ENCODE peak calls at places on chromosomes 5 and 9, in nine cellular contexts. One of them, this sample, is unnamed.

GRCh38 chr9:133108794-133109641 is 12.0 kb downstream of the RALGDS start:
- DNase-seq in WERI-Rb-1: no peak
- DNase-seq in fibroblast of lung: no peak
- DNase-seq in ELR: no peak
- DNase-seq in activated naive CD4-positive, alpha-beta T cell treated with anti-CD3 and anti-CD28 coated beads, Interleukin-2, amount 50 U/mL, for 16 hours: no peak
- DNase-seq in NCI-H1930: no peak
- DNase-seq in mucosa of descending colon: peak
- DNase-seq in CD4-positive, CD25-positive, alpha-beta regulatory T cell: no peak
- DNase-seq in ACHN: no peak
- DNase-seq in this sample: no peak

GRCh38 chr9:136588663-136589464 is 43.0 kb upstream of the NOTCH1 start:
- DNase-seq in WERI-Rb-1: peak
- DNase-seq in fibroblast of lung: no peak
- DNase-seq in ELR: no peak
- DNase-seq in activated naive CD4-positive, alpha-beta T cell treated with anti-CD3 and anti-CD28 coated beads, Interleukin-2, amount 50 U/mL, for 16 hours: no peak
- DNase-seq in NCI-H1930: no peak
- DNase-seq in mucosa of descending colon: peak
- DNase-seq in CD4-positive, CD25-positive, alpha-beta regulatory T cell: no peak
- DNase-seq in ACHN: no peak
- DNase-seq in this sample: no peak

GRCh38 chr5:2756211-2756746 is 4.8 kb upstream of the IRX2 start:
- DNase-seq in WERI-Rb-1: peak
- DNase-seq in fibroblast of lung: peak
- DNase-seq in ELR: peak
- DNase-seq in activated naive CD4-positive, alpha-beta T cell treated with anti-CD3 and anti-CD28 coated beads, Interleukin-2, amount 50 U/mL, for 16 hours: no peak
- DNase-seq in NCI-H1930: no peak
- DNase-seq in mucosa of descending colon: no peak
- DNase-seq in CD4-positive, CD25-positive, alpha-beta regulatory T cell: no peak
- DNase-seq in ACHN: peak
- DNase-seq in this sample: no peak

GRCh38 chr9:34809504-34810186 is 99.7 kb upstream of the CCL21 start:
- DNase-seq in WERI-Rb-1: no peak
- DNase-seq in fibroblast of lung: peak
- DNase-seq in ELR: peak
- DNase-seq in activated naive CD4-positive, alpha-beta T cell treated with anti-CD3 and anti-CD28 coated beads, Interleukin-2, amount 50 U/mL, for 16 hours: no peak
- DNase-seq in NCI-H1930: peak
- DNase-seq in mucosa of descending colon: no peak
- DNase-seq in CD4-positive, CD25-positive, alpha-beta regulatory T cell: no peak
- DNase-seq in ACHN: no peak
- DNase-seq in this sample: no peak

GRCh38 chr9:123011878-123012528 is 21.5 kb upstream of the GPR21 start:
- DNase-seq in WERI-Rb-1: no peak
- DNase-seq in fibroblast of lung: peak
- DNase-seq in ELR: no peak
- DNase-seq in activated naive CD4-positive, alpha-beta T cell treated with anti-CD3 and anti-CD28 coated beads, Interleukin-2, amount 50 U/mL, for 16 hours: no peak
- DNase-seq in NCI-H1930: no peak
- DNase-seq in mucosa of descending colon: no peak
- DNase-seq in CD4-positive, CD25-positive, alpha-beta regulatory T cell: no peak
- DNase-seq in ACHN: no peak
- DNase-seq in this sample: no peak

GRCh38 chr5:160923927-160924705 is 72.1 kb upstream of the ATP10B start:
- DNase-seq in WERI-Rb-1: no peak
- DNase-seq in fibroblast of lung: no peak
- DNase-seq in ELR: no peak
- DNase-seq in activated naive CD4-positive, alpha-beta T cell treated with anti-CD3 and anti-CD28 coated beads, Interleukin-2, amount 50 U/mL, for 16 hours: no peak
- DNase-seq in NCI-H1930: no peak
- DNase-seq in mucosa of descending colon: no peak
- DNase-seq in CD4-positive, CD25-positive, alpha-beta regulatory T cell: no peak
- DNase-seq in ACHN: no peak
- DNase-seq in this sample: no peak

GRCh38 chr5:139658928-139659667 is 10.9 kb downstream of the CXXC5 start:
- DNase-seq in WERI-Rb-1: peak
- DNase-seq in fibroblast of lung: peak
- DNase-seq in ELR: peak
- DNase-seq in activated naive CD4-positive, alpha-beta T cell treated with anti-CD3 and anti-CD28 coated beads, Interleukin-2, amount 50 U/mL, for 16 hours: no peak
- DNase-seq in NCI-H1930: no peak
- DNase-seq in mucosa of descending colon: peak
- DNase-seq in CD4-positive, CD25-positive, alpha-beta regulatory T cell: no peak
- DNase-seq in ACHN: peak
- DNase-seq in this sample: peak

GRCh38 chr9:136665704-136666363 is 3.1 kb downstream of the EGFL7 start:
- DNase-seq in WERI-Rb-1: no peak
- DNase-seq in fibroblast of lung: no peak
- DNase-seq in ELR: no peak
- DNase-seq in activated naive CD4-positive, alpha-beta T cell treated with anti-CD3 and anti-CD28 coated beads, Interleukin-2, amount 50 U/mL, for 16 hours: peak
- DNase-seq in NCI-H1930: no peak
- DNase-seq in mucosa of descending colon: no peak
- DNase-seq in CD4-positive, CD25-positive, alpha-beta regulatory T cell: no peak
- DNase-seq in ACHN: peak
- DNase-seq in this sample: peak

GRCh38 chr9:123611228-123611627 is 255.2 kb downstream of the CRB2 start:
- DNase-seq in WERI-Rb-1: no peak
- DNase-seq in fibroblast of lung: peak
- DNase-seq in ELR: no peak
- DNase-seq in activated naive CD4-positive, alpha-beta T cell treated with anti-CD3 and anti-CD28 coated beads, Interleukin-2, amount 50 U/mL, for 16 hours: no peak
- DNase-seq in NCI-H1930: no peak
- DNase-seq in mucosa of descending colon: no peak
- DNase-seq in CD4-positive, CD25-positive, alpha-beta regulatory T cell: no peak
- DNase-seq in ACHN: no peak
- DNase-seq in this sample: no peak

GRCh38 chr9:16132513-16132912 is 579.7 kb downstream of the CCDC171 start:
- DNase-seq in WERI-Rb-1: no peak
- DNase-seq in fibroblast of lung: no peak
- DNase-seq in ELR: peak
- DNase-seq in activated naive CD4-positive, alpha-beta T cell treated with anti-CD3 and anti-CD28 coated beads, Interleukin-2, amount 50 U/mL, for 16 hours: no peak
- DNase-seq in NCI-H1930: no peak
- DNase-seq in mucosa of descending colon: no peak
- DNase-seq in CD4-positive, CD25-positive, alpha-beta regulatory T cell: no peak
- DNase-seq in ACHN: no peak
- DNase-seq in this sample: no peak

GRCh38 chr9:70462300-70462699 is 47.8 kb upstream of the KLF9 start:
- DNase-seq in WERI-Rb-1: no peak
- DNase-seq in fibroblast of lung: peak
- DNase-seq in ELR: no peak
- DNase-seq in activated naive CD4-positive, alpha-beta T cell treated with anti-CD3 and anti-CD28 coated beads, Interleukin-2, amount 50 U/mL, for 16 hours: no peak
- DNase-seq in NCI-H1930: no peak
- DNase-seq in mucosa of descending colon: no peak
- DNase-seq in CD4-positive, CD25-positive, alpha-beta regulatory T cell: no peak
- DNase-seq in ACHN: no peak
- DNase-seq in this sample: no peak

GRCh38 chr9:112861638-112862555 is 28.8 kb downstream of the SLC46A2 start:
- DNase-seq in WERI-Rb-1: no peak
- DNase-seq in fibroblast of lung: peak
- DNase-seq in ELR: peak
- DNase-seq in activated naive CD4-positive, alpha-beta T cell treated with anti-CD3 and anti-CD28 coated beads, Interleukin-2, amount 50 U/mL, for 16 hours: no peak
- DNase-seq in NCI-H1930: no peak
- DNase-seq in mucosa of descending colon: no peak
- DNase-seq in CD4-positive, CD25-positive, alpha-beta regulatory T cell: no peak
- DNase-seq in ACHN: no peak
- DNase-seq in this sample: no peak

GRCh38 chr9:87827341-87827740 is 55.3 kb upstream of the SPATA31E1 start:
- DNase-seq in WERI-Rb-1: no peak
- DNase-seq in fibroblast of lung: no peak
- DNase-seq in ELR: peak
- DNase-seq in activated naive CD4-positive, alpha-beta T cell treated with anti-CD3 and anti-CD28 coated beads, Interleukin-2, amount 50 U/mL, for 16 hours: no peak
- DNase-seq in NCI-H1930: no peak
- DNase-seq in mucosa of descending colon: no peak
- DNase-seq in CD4-positive, CD25-positive, alpha-beta regulatory T cell: no peak
- DNase-seq in ACHN: no peak
- DNase-seq in this sample: no peak

GRCh38 chr9:137467161-137467581 is 8.0 kb upstream of the NSMF start:
- DNase-seq in WERI-Rb-1: no peak
- DNase-seq in fibroblast of lung: no peak
- DNase-seq in ELR: no peak
- DNase-seq in activated naive CD4-positive, alpha-beta T cell treated with anti-CD3 and anti-CD28 coated beads, Interleukin-2, amount 50 U/mL, for 16 hours: no peak
- DNase-seq in NCI-H1930: no peak
- DNase-seq in mucosa of descending colon: peak
- DNase-seq in CD4-positive, CD25-positive, alpha-beta regulatory T cell: no peak
- DNase-seq in ACHN: no peak
- DNase-seq in this sample: no peak

GRCh38 chr5:61582421-61582820 is 250.4 kb downstream of the ZSWIM6 start:
- DNase-seq in WERI-Rb-1: no peak
- DNase-seq in fibroblast of lung: no peak
- DNase-seq in ELR: no peak
- DNase-seq in activated naive CD4-positive, alpha-beta T cell treated with anti-CD3 and anti-CD28 coated beads, Interleukin-2, amount 50 U/mL, for 16 hours: no peak
- DNase-seq in NCI-H1930: no peak
- DNase-seq in mucosa of descending colon: no peak
- DNase-seq in CD4-positive, CD25-positive, alpha-beta regulatory T cell: no peak
- DNase-seq in ACHN: no peak
- DNase-seq in this sample: no peak

GRCh38 chr9:123568691-123569342 is 212.8 kb downstream of the CRB2 start:
- DNase-seq in WERI-Rb-1: no peak
- DNase-seq in fibroblast of lung: peak
- DNase-seq in ELR: no peak
- DNase-seq in activated naive CD4-positive, alpha-beta T cell treated with anti-CD3 and anti-CD28 coated beads, Interleukin-2, amount 50 U/mL, for 16 hours: no peak
- DNase-seq in NCI-H1930: no peak
- DNase-seq in mucosa of descending colon: no peak
- DNase-seq in CD4-positive, CD25-positive, alpha-beta regulatory T cell: no peak
- DNase-seq in ACHN: no peak
- DNase-seq in this sample: no peak

GRCh38 chr5:141783599-141784296 is 94.5 kb downstream of the PCDH1 start:
- DNase-seq in WERI-Rb-1: peak
- DNase-seq in fibroblast of lung: no peak
- DNase-seq in ELR: peak
- DNase-seq in activated naive CD4-positive, alpha-beta T cell treated with anti-CD3 and anti-CD28 coated beads, Interleukin-2, amount 50 U/mL, for 16 hours: no peak
- DNase-seq in NCI-H1930: no peak
- DNase-seq in mucosa of descending colon: no peak
- DNase-seq in CD4-positive, CD25-positive, alpha-beta regulatory T cell: no peak
- DNase-seq in ACHN: peak
- DNase-seq in this sample: no peak

GRCh38 chr9:107438211-107439030 is 51.1 kb downstream of the KLF4 start:
- DNase-seq in WERI-Rb-1: no peak
- DNase-seq in fibroblast of lung: no peak
- DNase-seq in ELR: peak
- DNase-seq in activated naive CD4-positive, alpha-beta T cell treated with anti-CD3 and anti-CD28 coated beads, Interleukin-2, amount 50 U/mL, for 16 hours: no peak
- DNase-seq in NCI-H1930: no peak
- DNase-seq in mucosa of descending colon: no peak
- DNase-seq in CD4-positive, CD25-positive, alpha-beta regulatory T cell: no peak
- DNase-seq in ACHN: no peak
- DNase-seq in this sample: no peak

GRCh38 chr5:166883016-166883415 is 1408.4 kb upstream of the WWC1 start:
- DNase-seq in WERI-Rb-1: no peak
- DNase-seq in fibroblast of lung: peak
- DNase-seq in ELR: peak
- DNase-seq in activated naive CD4-positive, alpha-beta T cell treated with anti-CD3 and anti-CD28 coated beads, Interleukin-2, amount 50 U/mL, for 16 hours: no peak
- DNase-seq in NCI-H1930: no peak
- DNase-seq in mucosa of descending colon: no peak
- DNase-seq in CD4-positive, CD25-positive, alpha-beta regulatory T cell: no peak
- DNase-seq in ACHN: peak
- DNase-seq in this sample: peak

GRCh38 chr5:133612021-133612860 is at the start of gene FSTL4:
- DNase-seq in WERI-Rb-1: peak
- DNase-seq in fibroblast of lung: no peak
- DNase-seq in ELR: no peak
- DNase-seq in activated naive CD4-positive, alpha-beta T cell treated with anti-CD3 and anti-CD28 coated beads, Interleukin-2, amount 50 U/mL, for 16 hours: peak
- DNase-seq in NCI-H1930: peak
- DNase-seq in mucosa of descending colon: peak
- DNase-seq in CD4-positive, CD25-positive, alpha-beta regulatory T cell: no peak
- DNase-seq in ACHN: no peak
- DNase-seq in this sample: no peak

GRCh38 chr9:13432914-13433313 is 153.4 kb upstream of the MPDZ start:
- DNase-seq in WERI-Rb-1: no peak
- DNase-seq in fibroblast of lung: no peak
- DNase-seq in ELR: peak
- DNase-seq in activated naive CD4-positive, alpha-beta T cell treated with anti-CD3 and anti-CD28 coated beads, Interleukin-2, amount 50 U/mL, for 16 hours: no peak
- DNase-seq in NCI-H1930: no peak
- DNase-seq in mucosa of descending colon: no peak
- DNase-seq in CD4-positive, CD25-positive, alpha-beta regulatory T cell: no peak
- DNase-seq in ACHN: no peak
- DNase-seq in this sample: no peak

GRCh38 chr5:9903806-9904205 is 273.7 kb upstream of the TAS2R1 start:
- DNase-seq in WERI-Rb-1: no peak
- DNase-seq in fibroblast of lung: peak
- DNase-seq in ELR: peak
- DNase-seq in activated naive CD4-positive, alpha-beta T cell treated with anti-CD3 and anti-CD28 coated beads, Interleukin-2, amount 50 U/mL, for 16 hours: no peak
- DNase-seq in NCI-H1930: no peak
- DNase-seq in mucosa of descending colon: no peak
- DNase-seq in CD4-positive, CD25-positive, alpha-beta regulatory T cell: no peak
- DNase-seq in ACHN: no peak
- DNase-seq in this sample: no peak

GRCh38 chr5:147558826-147559225 is 49.0 kb upstream of the DPYSL3 start:
- DNase-seq in WERI-Rb-1: peak
- DNase-seq in fibroblast of lung: peak
- DNase-seq in ELR: peak
- DNase-seq in activated naive CD4-positive, alpha-beta T cell treated with anti-CD3 and anti-CD28 coated beads, Interleukin-2, amount 50 U/mL, for 16 hours: no peak
- DNase-seq in NCI-H1930: peak
- DNase-seq in mucosa of descending colon: no peak
- DNase-seq in CD4-positive, CD25-positive, alpha-beta regulatory T cell: no peak
- DNase-seq in ACHN: peak
- DNase-seq in this sample: peak

GRCh38 chr5:150662731-150663516 is 1.9 kb downstream of the MYOZ3 start:
- DNase-seq in WERI-Rb-1: no peak
- DNase-seq in fibroblast of lung: no peak
- DNase-seq in ELR: no peak
- DNase-seq in activated naive CD4-positive, alpha-beta T cell treated with anti-CD3 and anti-CD28 coated beads, Interleukin-2, amount 50 U/mL, for 16 hours: no peak
- DNase-seq in NCI-H1930: no peak
- DNase-seq in mucosa of descending colon: no peak
- DNase-seq in CD4-positive, CD25-positive, alpha-beta regulatory T cell: no peak
- DNase-seq in ACHN: no peak
- DNase-seq in this sample: no peak

GRCh38 chr5:147887026-147887627 is 8.6 kb downstream of the SCGB3A2 start:
- DNase-seq in WERI-Rb-1: no peak
- DNase-seq in fibroblast of lung: peak
- DNase-seq in ELR: peak
- DNase-seq in activated naive CD4-positive, alpha-beta T cell treated with anti-CD3 and anti-CD28 coated beads, Interleukin-2, amount 50 U/mL, for 16 hours: no peak
- DNase-seq in NCI-H1930: no peak
- DNase-seq in mucosa of descending colon: no peak
- DNase-seq in CD4-positive, CD25-positive, alpha-beta regulatory T cell: no peak
- DNase-seq in ACHN: peak
- DNase-seq in this sample: no peak

GRCh38 chr5:2096827-2097226 is 214.1 kb upstream of the IRX4 start:
- DNase-seq in WERI-Rb-1: no peak
- DNase-seq in fibroblast of lung: no peak
- DNase-seq in ELR: no peak
- DNase-seq in activated naive CD4-positive, alpha-beta T cell treated with anti-CD3 and anti-CD28 coated beads, Interleukin-2, amount 50 U/mL, for 16 hours: no peak
- DNase-seq in NCI-H1930: no peak
- DNase-seq in mucosa of descending colon: no peak
- DNase-seq in CD4-positive, CD25-positive, alpha-beta regulatory T cell: no peak
- DNase-seq in ACHN: no peak
- DNase-seq in this sample: no peak

GRCh38 chr5:472076-472655 is 29.2 kb downstream of the EXOC3 start:
- DNase-seq in WERI-Rb-1: peak
- DNase-seq in fibroblast of lung: no peak
- DNase-seq in ELR: peak
- DNase-seq in activated naive CD4-positive, alpha-beta T cell treated with anti-CD3 and anti-CD28 coated beads, Interleukin-2, amount 50 U/mL, for 16 hours: no peak
- DNase-seq in NCI-H1930: no peak
- DNase-seq in mucosa of descending colon: peak
- DNase-seq in CD4-positive, CD25-positive, alpha-beta regulatory T cell: no peak
- DNase-seq in ACHN: no peak
- DNase-seq in this sample: no peak

GRCh38 chr9:90124961-90125360 is 517.7 kb downstream of the DIRAS2 start:
- DNase-seq in WERI-Rb-1: no peak
- DNase-seq in fibroblast of lung: peak
- DNase-seq in ELR: no peak
- DNase-seq in activated naive CD4-positive, alpha-beta T cell treated with anti-CD3 and anti-CD28 coated beads, Interleukin-2, amount 50 U/mL, for 16 hours: no peak
- DNase-seq in NCI-H1930: peak
- DNase-seq in mucosa of descending colon: no peak
- DNase-seq in CD4-positive, CD25-positive, alpha-beta regulatory T cell: no peak
- DNase-seq in ACHN: no peak
- DNase-seq in this sample: no peak

GRCh38 chr5:133336121-133336968 is 276.0 kb downstream of the FSTL4 start:
- DNase-seq in WERI-Rb-1: no peak
- DNase-seq in fibroblast of lung: no peak
- DNase-seq in ELR: no peak
- DNase-seq in activated naive CD4-positive, alpha-beta T cell treated with anti-CD3 and anti-CD28 coated beads, Interleukin-2, amount 50 U/mL, for 16 hours: no peak
- DNase-seq in NCI-H1930: no peak
- DNase-seq in mucosa of descending colon: peak
- DNase-seq in CD4-positive, CD25-positive, alpha-beta regulatory T cell: no peak
- DNase-seq in ACHN: no peak
- DNase-seq in this sample: no peak

GRCh38 chr5:9361835-9362234 is 184.0 kb downstream of the SEMA5A start:
- DNase-seq in WERI-Rb-1: peak
- DNase-seq in fibroblast of lung: peak
- DNase-seq in ELR: peak
- DNase-seq in activated naive CD4-positive, alpha-beta T cell treated with anti-CD3 and anti-CD28 coated beads, Interleukin-2, amount 50 U/mL, for 16 hours: no peak
- DNase-seq in NCI-H1930: peak
- DNase-seq in mucosa of descending colon: no peak
- DNase-seq in CD4-positive, CD25-positive, alpha-beta regulatory T cell: peak
- DNase-seq in ACHN: peak
- DNase-seq in this sample: peak

GRCh38 chr9:19656704-19657103 is 132.1 kb downstream of the SLC24A2 start:
- DNase-seq in WERI-Rb-1: no peak
- DNase-seq in fibroblast of lung: no peak
- DNase-seq in ELR: no peak
- DNase-seq in activated naive CD4-positive, alpha-beta T cell treated with anti-CD3 and anti-CD28 coated beads, Interleukin-2, amount 50 U/mL, for 16 hours: no peak
- DNase-seq in NCI-H1930: no peak
- DNase-seq in mucosa of descending colon: no peak
- DNase-seq in CD4-positive, CD25-positive, alpha-beta regulatory T cell: no peak
- DNase-seq in ACHN: no peak
- DNase-seq in this sample: no peak

This sample was measured in H54.